ENCODE peak calls at places on chromosomes 1 and 21, in six cellular contexts. B is fibroblast of gingiva; F is stimulated activated CD8-positive, alpha-beta memory T cell treated with anti-CD3 and anti-CD28 coated beads, Interleukin-4, amount 100 ng/mL, for 24 hours; T is activated CD4-positive, CD25-positive, alpha-beta regulatory T cell treated with anti-CD3 and anti-CD28 coated beads, Interleukin-2, amount 50 U/mL, for 72 hours; I is BE2C; U is nucleus accumbens. R is an unnamed sample.

GRCh38 chr1:231998791-231999190 is 372.2 kb downstream of the DISC1 start:
- DNase-seq in U (no peak), T (no peak), I (no peak), F (no peak), B (no peak), R (no peak)

GRCh38 chr21:17461582-17461981 is 51.3 kb upstream of the CXADR start:
- DNase-seq in F (no peak), T (no peak), B (peak), U (no peak), I (no peak), R (no peak)

GRCh38 chr1:175072131-175072941 is 4.7 kb downstream of the TNN start:
- DNase-seq in I (no peak), B (peak), T (no peak), F (peak), U (peak), R (no peak)

GRCh38 chr1:3415260-3415952 is 39.1 kb upstream of the ARHGEF16 start:
- DNase-seq in F (no peak), B (no peak), U (no peak), I (no peak), T (no peak), R (no peak)

GRCh38 chr1:59433440-59433813 is 136.5 kb downstream of the FGGY start:
- DNase-seq in B (peak), U (no peak), I (no peak), F (no peak), T (no peak), R (no peak)

GRCh38 chr1:182383037-182383661 is 8.4 kb downstream of the GLUL start:
- DNase-seq in F (no peak), U (no peak), T (no peak), I (no peak), B (no peak), R (no peak)

GRCh38 chr1:19232526-19232851 is 18.8 kb downstream of the EMC1 start:
- DNase-seq in U (no peak), I (no peak), B (peak), T (no peak), F (no peak), R (no peak)

GRCh38 chr1:228964178-228964819 is 229.0 kb downstream of the RHOU start:
- DNase-seq in B (no peak), U (no peak), F (no peak), T (no peak), I (no peak), R (no peak)

GRCh38 chr1:107529511-107530149 is 388.8 kb downstream of the NTNG1 start:
- DNase-seq in U (peak), I (peak), T (no peak), B (peak), F (no peak), R (peak)

GRCh38 chr1:56202186-56202585 is 377.2 kb downstream of the PLPP3 start:
- DNase-seq in I (no peak), T (no peak), U (no peak), B (no peak), F (no peak), R (no peak)

GRCh38 chr1:165637427-165637826 is 6.4 kb downstream of the MGST3 start:
- DNase-seq in I (no peak), B (peak), F (no peak), U (no peak), T (no peak), R (no peak)

GRCh38 chr1:212466913-212467650 is 34.4 kb downstream of the NENF start:
- DNase-seq in I (no peak), U (no peak), B (no peak), F (no peak), T (no peak), R (no peak)

GRCh38 chr1:114737314-114737713 is 20.5 kb downstream of the CSDE1 start:
- DNase-seq in B (no peak), I (no peak), U (no peak), F (no peak), T (no peak), R (no peak)

R was measured in NCI-H774.